ENCODE peak calls at places on chromosomes 7 and 10, in four cellular contexts. One of them, this sample, is unnamed.

GRCh38 chr10:74823791-74824183 is 2.6 kb upstream of the KAT6B start:
- DNase-seq in stomach: no peak
- DNase-seq in heart right ventricle: no peak
- DNase-seq in fibroblast of lung: no peak
- DNase-seq in this sample: no peak

GRCh38 chr10:7488418-7488829 is 77.6 kb upstream of the SFMBT2 start:
- DNase-seq in fibroblast of lung: peak; percentile 64
- DNase-seq in stomach: no peak
- DNase-seq in heart right ventricle: peak; percentile 61
- DNase-seq in this sample: no peak

GRCh38 chr10:124210263-124210662 is 116.9 kb upstream of the CHST15 start:
- DNase-seq in fibroblast of lung: no peak
- DNase-seq in stomach: no peak
- DNase-seq in heart right ventricle: no peak
- DNase-seq in this sample: peak; percentile 30

GRCh38 chr7:116601426-116601825 is 70.6 kb upstream of the MET start:
- DNase-seq in heart right ventricle: no peak
- DNase-seq in fibroblast of lung: no peak
- DNase-seq in stomach: no peak
- DNase-seq in this sample: no peak

GRCh38 chr10:34956756-34957155 is 133.4 kb downstream of the CUL2 start:
- DNase-seq in stomach: no peak
- DNase-seq in fibroblast of lung: no peak
- DNase-seq in heart right ventricle: no peak
- DNase-seq in this sample: no peak

GRCh38 chr10:24466616-24466949 is 257.1 kb downstream of the ARHGAP21 start:
- DNase-seq in stomach: no peak
- DNase-seq in heart right ventricle: no peak
- DNase-seq in fibroblast of lung: no peak
- DNase-seq in this sample: no peak

GRCh38 chr7:64541438-64542359 is 21.2 kb downstream of the ZNF680 start:
- DNase-seq in fibroblast of lung: peak; percentile 66
- DNase-seq in stomach: no peak
- DNase-seq in heart right ventricle: peak; percentile 30
- DNase-seq in this sample: peak; percentile 17

GRCh38 chr10:67262675-67263074 is 336.8 kb downstream of the LRRTM3 start:
- DNase-seq in stomach: no peak
- DNase-seq in fibroblast of lung: no peak
- DNase-seq in heart right ventricle: no peak
- DNase-seq in this sample: no peak

GRCh38 chr10:52019656-52020055 is 294.4 kb upstream of the DKK1 start:
- DNase-seq in stomach: no peak
- DNase-seq in fibroblast of lung: no peak
- DNase-seq in heart right ventricle: no peak
- DNase-seq in this sample: no peak

GRCh38 chr7:5237286-5237685 is 45.5 kb upstream of the SLC29A4 start:
- DNase-seq in heart right ventricle: peak; percentile 53
- DNase-seq in stomach: peak; percentile 42
- DNase-seq in fibroblast of lung: peak; percentile 87
- DNase-seq in this sample: no peak

GRCh38 chr10:78149193-78149592 is 115.5 kb downstream of the RPS24 start:
- DNase-seq in stomach: no peak
- DNase-seq in fibroblast of lung: peak; percentile 11
- DNase-seq in heart right ventricle: no peak
- DNase-seq in this sample: peak; percentile 45

GRCh38 chr10:69972951-69973350 is 79.7 kb upstream of the MACROH2A2 start:
- DNase-seq in stomach: no peak
- DNase-seq in fibroblast of lung: peak; percentile 42
- DNase-seq in heart right ventricle: no peak
- DNase-seq in this sample: no peak

GRCh38 chr7:106562711-106563366 is 98.1 kb downstream of the CCDC71L start:
- DNase-seq in fibroblast of lung: peak; percentile 6
- DNase-seq in heart right ventricle: no peak
- DNase-seq in stomach: no peak
- DNase-seq in this sample: no peak

GRCh38 chr10:100828744-100829102 is 83.3 kb downstream of the PAX2 start:
- DNase-seq in fibroblast of lung: no peak
- DNase-seq in stomach: no peak
- DNase-seq in heart right ventricle: no peak
- DNase-seq in this sample: no peak

GRCh38 chr10:35546824-35547225 is 58.3 kb upstream of the GJD4 start:
- DNase-seq in fibroblast of lung: no peak
- DNase-seq in stomach: no peak
- DNase-seq in heart right ventricle: no peak
- DNase-seq in this sample: peak; percentile 92

GRCh38 chr7:98241674-98242241 is 10.3 kb downstream of the TECPR1 start:
- DNase-seq in fibroblast of lung: no peak
- DNase-seq in stomach: no peak
- DNase-seq in heart right ventricle: no peak
- DNase-seq in this sample: no peak

GRCh38 chr7:8871716-8872115 is 438.3 kb downstream of the NXPH1 start:
- DNase-seq in fibroblast of lung: no peak
- DNase-seq in heart right ventricle: no peak
- DNase-seq in stomach: no peak
- DNase-seq in this sample: no peak

GRCh38 chr10:20760450-20760849 is 136.7 kb downstream of the NEBL start:
- DNase-seq in stomach: no peak
- DNase-seq in fibroblast of lung: no peak
- DNase-seq in heart right ventricle: no peak
- DNase-seq in this sample: no peak

GRCh38 chr10:128463991-128464755 is 337.9 kb upstream of the MKI67 start:
- DNase-seq in stomach: peak; percentile 36
- DNase-seq in fibroblast of lung: peak; percentile 1
- DNase-seq in heart right ventricle: peak; percentile 73
- DNase-seq in this sample: peak; percentile 38

GRCh38 chr10:101001225-101002035 is 1.8 kb downstream of the LZTS2 start:
- DNase-seq in stomach: peak; percentile 71
- DNase-seq in fibroblast of lung: peak; percentile 94
- DNase-seq in heart right ventricle: peak; percentile 95
- DNase-seq in this sample: no peak

GRCh38 chr7:44463169-44463808 is 27.2 kb downstream of the NUDCD3 start:
- DNase-seq in fibroblast of lung: peak; percentile 26
- DNase-seq in heart right ventricle: no peak
- DNase-seq in stomach: no peak
- DNase-seq in this sample: no peak

GRCh38 chr10:92342801-92343200 is 51.8 kb downstream of the MARCHF5 start:
- DNase-seq in heart right ventricle: no peak
- DNase-seq in stomach: no peak
- DNase-seq in fibroblast of lung: no peak
- DNase-seq in this sample: peak; percentile 52

GRCh38 chr7:22433710-22434460 is 66.1 kb downstream of the STEAP1B start:
- DNase-seq in heart right ventricle: peak; percentile 51
- DNase-seq in stomach: no peak
- DNase-seq in fibroblast of lung: peak; percentile 57
- DNase-seq in this sample: peak; percentile 96

GRCh38 chr7:135282621-135283295 is 49.1 kb downstream of the STRA8 start:
- DNase-seq in heart right ventricle: no peak
- DNase-seq in fibroblast of lung: no peak
- DNase-seq in stomach: no peak
- DNase-seq in this sample: peak; percentile 23

GRCh38 chr10:112810651-112811215 is 139.3 kb upstream of the TCF7L2 start:
- DNase-seq in stomach: no peak
- DNase-seq in heart right ventricle: no peak
- DNase-seq in fibroblast of lung: no peak
- DNase-seq in this sample: peak; percentile 27

GRCh38 chr7:100965723-100966541 is 3.4 kb upstream of the MUC12 start:
- DNase-seq in heart right ventricle: peak; percentile 48
- DNase-seq in stomach: peak; percentile 76
- DNase-seq in fibroblast of lung: peak; percentile 25
- DNase-seq in this sample: no peak

GRCh38 chr7:6294839-6295238 is 22.4 kb upstream of the CYTH3 start:
- DNase-seq in heart right ventricle: no peak
- DNase-seq in fibroblast of lung: no peak
- DNase-seq in stomach: no peak
- DNase-seq in this sample: no peak

GRCh38 chr7:151798851-151799428 is 78.0 kb downstream of the PRKAG2 start:
- DNase-seq in fibroblast of lung: no peak
- DNase-seq in stomach: no peak
- DNase-seq in heart right ventricle: no peak
- DNase-seq in this sample: no peak

GRCh38 chr7:93933190-93933589 is 11.7 kb downstream of the GNG11 start:
- DNase-seq in fibroblast of lung: no peak
- DNase-seq in heart right ventricle: no peak
- DNase-seq in stomach: no peak
- DNase-seq in this sample: no peak
- H3K27ac ChIP-seq in fibroblast of lung: no peak overlapping the region
- H3K27ac ChIP-seq in heart right ventricle: no peak overlapping the region
- H3K27ac ChIP-seq in stomach: no peak overlapping the region
- H3K27ac ChIP-seq in this sample: no peak overlapping the region

GRCh38 chr7:138727336-138728099 is 26.4 kb upstream of the SVOPL start:
- DNase-seq in stomach: no peak
- DNase-seq in heart right ventricle: no peak
- DNase-seq in fibroblast of lung: no peak
- DNase-seq in this sample: peak; percentile 58

GRCh38 chr7:138729444-138729843 is 28.3 kb upstream of the SVOPL start:
- DNase-seq in fibroblast of lung: no peak
- DNase-seq in heart right ventricle: no peak
- DNase-seq in stomach: no peak
- DNase-seq in this sample: no peak

DNA sequence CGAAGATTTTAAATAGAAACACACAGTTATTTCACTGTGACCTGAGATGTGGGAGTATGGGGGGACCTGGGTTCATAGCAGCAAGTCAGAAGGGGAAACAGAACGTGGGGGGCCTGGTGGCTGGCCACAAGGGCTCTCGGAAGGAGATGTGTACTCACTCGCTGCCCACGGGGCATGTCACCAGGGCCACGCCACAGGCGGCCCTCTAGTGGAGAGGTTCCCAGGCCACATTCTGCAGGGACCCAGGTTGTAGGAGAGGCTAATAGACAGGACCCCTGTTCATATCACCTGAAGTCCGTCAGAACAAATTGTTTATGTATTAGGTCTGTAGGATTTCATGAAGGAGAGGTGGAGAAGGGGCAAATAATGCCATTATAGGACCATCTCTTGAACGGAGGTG is 25.1 kb upstream of the SVOPL start:
- DNase-seq in stomach: no peak
- DNase-seq in heart right ventricle: no peak
- DNase-seq in fibroblast of lung: no peak
- DNase-seq in this sample: no peak
- TF ChIP-seq CTCF in stomach: no peak
- TF ChIP-seq CTCF in heart right ventricle: no peak
- TF ChIP-seq CTCF in fibroblast of lung: no peak
- TF ChIP-seq CTCF in this sample: no peak

GRCh38 chr7:39394105-39394504 is 172.1 kb upstream of the YAE1 start:
- DNase-seq in stomach: no peak
- DNase-seq in heart right ventricle: no peak
- DNase-seq in fibroblast of lung: no peak
- DNase-seq in this sample: no peak

GRCh38 chr7:39386718-39387117 is 179.5 kb upstream of the YAE1 start:
- DNase-seq in heart right ventricle: no peak
- DNase-seq in fibroblast of lung: no peak
- DNase-seq in stomach: no peak
- DNase-seq in this sample: no peak

GRCh38 chr7:39392151-39392550 is 174.1 kb upstream of the YAE1 start:
- DNase-seq in heart right ventricle: no peak
- DNase-seq in stomach: no peak
- DNase-seq in fibroblast of lung: no peak
- DNase-seq in this sample: no peak
- H3K27me3 ChIP-seq in heart right ventricle: no peaks in the 10 kb centered on the region
- H3K27me3 ChIP-seq in stomach: no peaks in the 10 kb centered on the region
- H3K27me3 ChIP-seq in fibroblast of lung: no peaks in the 10 kb centered on the region
- H3K27me3 ChIP-seq in this sample: no peaks in the 10 kb centered on the region

GRCh38 chr10:72353963-72354355 is 760 bp downstream of the DNAJB12 start:
- DNase-seq in heart right ventricle: peak; percentile 29
- DNase-seq in stomach: no peak
- DNase-seq in fibroblast of lung: no peak
- DNase-seq in this sample: no peak

GRCh38 chr10:72351479-72351878 is 3.2 kb downstream of the DNAJB12 start:
- DNase-seq in heart right ventricle: no peak
- DNase-seq in fibroblast of lung: no peak
- DNase-seq in stomach: no peak
- DNase-seq in this sample: no peak

GRCh38 chr10:72355214-72355555 is 466 bp upstream of the DNAJB12 start:
- DNase-seq in fibroblast of lung: no peak
- DNase-seq in stomach: no peak
- DNase-seq in heart right ventricle: no peak
- DNase-seq in this sample: no peak

GRCh38 chr10:72354356-72355213 is at the start of gene DNAJB12:
- DNase-seq in stomach: peak; percentile 90
- DNase-seq in fibroblast of lung: peak; percentile 96
- DNase-seq in heart right ventricle: peak; percentile 92
- DNase-seq in this sample: peak; percentile 92

GRCh38 chr10:72353028-72353962 is 1.4 kb downstream of the DNAJB12 start:
- DNase-seq in heart right ventricle: no peak
- DNase-seq in fibroblast of lung: peak; percentile 50
- DNase-seq in stomach: no peak
- DNase-seq in this sample: peak; percentile 32
- H3K27ac ChIP-seq in heart right ventricle: peak overlapping the region; percentile 94
- H3K27ac ChIP-seq in fibroblast of lung: peak overlapping the region; percentile 97
- H3K27ac ChIP-seq in stomach: peak overlapping the region; percentile 97
- H3K27ac ChIP-seq in this sample: peak overlapping the region; percentile 96